ENCODE peak calls at places on chromosomes 16 and 17, in eight cellular contexts. G, U, R, A, O, Z, D and W are unnamed samples.
A peak's percentile ranks its signal among the peaks of the same experiment; 100 is the strongest.

GRCh38 chr16:1494129-1494640 is 1.0 kb downstream of the TELO2 start:
- DNase-seq in A (peak; percentile 43), Z (peak; percentile 60), O (peak; percentile 23), D (no peak), G (peak; percentile 90), R (no peak), U (no peak), W (peak; percentile 66)

GRCh38 chr16:12672986-12673385 is 130.7 kb downstream of the CPPED1 start:
- DNase-seq in Z (no peak), U (no peak), G (no peak), A (no peak), R (peak; percentile 10), O (peak; percentile 74), D (no peak), W (no peak)

GRCh38 chr16:60013076-60013475 is 1279.0 kb upstream of the GOT2 start:
- DNase-seq in U (no peak), D (no peak), R (no peak), O (no peak), A (no peak), G (no peak), Z (no peak), W (no peak)

GRCh38 chr16:19114359-19115147 is 789 bp downstream of the ITPRIPL2 start:
- DNase-seq in D (no peak), R (peak; percentile 93), U (no peak), A (no peak), Z (peak; percentile 58), O (peak; percentile 76), G (peak; percentile 85), W (no peak)

GRCh38 chr17:40345161-40346034 is 19.1 kb downstream of the GJD3 start:
- DNase-seq in O (peak; percentile 74), D (no peak), Z (peak; percentile 59), G (peak; percentile 67), U (no peak), A (no peak), R (peak; percentile 54), W (no peak)

GRCh38 chr16:57394444-57394843 is 10.1 kb upstream of the CCL17 start:
- DNase-seq in R (peak; percentile 55), G (peak; percentile 24), D (no peak), O (peak; percentile 20), A (no peak), Z (no peak), U (no peak), W (no peak)

GRCh38 chr17:50949128-50950001 is 83.2 kb upstream of the TOB1 start:
- DNase-seq in G (no peak), R (no peak), A (no peak), U (no peak), Z (peak; percentile 41), D (no peak), O (peak; percentile 79), W (no peak)

GRCh38 chr17:38507436-38507835 is 79.2 kb downstream of the ARHGAP23 start:
- DNase-seq in A (no peak), U (no peak), D (no peak), Z (no peak), G (no peak), O (no peak), R (no peak), W (peak; percentile 82)

GRCh38 chr17:29155235-29155965 is 24.8 kb downstream of the MYO18A start:
- DNase-seq in G (peak; percentile 57), U (no peak), A (no peak), R (peak; percentile 11), O (no peak), D (peak; percentile 62), Z (peak; percentile 52), W (no peak)

GRCh38 chr16:35306915-35307314 is 1847.5 kb downstream of the TP53TG3F start:
- DNase-seq in G (no peak), Z (no peak), U (no peak), A (no peak), R (no peak), O (no peak), D (no peak), W (no peak)

GRCh38 chr17:50096092-50096491 is 941 bp downstream of the PDK2 start:
- DNase-seq in D (no peak), Z (no peak), A (no peak), G (no peak), O (no peak), R (no peak), U (no peak), W (no peak)

GRCh38 chr16:84195201-84196093 is 4.5 kb downstream of the ADAD2 start:
- DNase-seq in A (no peak), G (no peak), D (no peak), Z (no peak), R (no peak), U (no peak), O (no peak), W (no peak)

GRCh38 chr17:82267575-82268379 is 5.7 kb downstream of the CSNK1D start:
- DNase-seq in G (peak; percentile 95), O (peak; percentile 24), D (no peak), R (no peak), A (peak; percentile 82), Z (peak; percentile 98), U (no peak), W (peak; percentile 80)

GRCh38 chr17:77684803-77685580 is 273.5 kb upstream of the TNRC6C start:
- DNase-seq in G (no peak), D (no peak), U (no peak), Z (no peak), O (no peak), A (no peak), R (no peak), W (no peak)

GRCh38 chr16:7513429-7513828 is 180.8 kb downstream of the RBFOX1 start:
- DNase-seq in G (no peak), R (no peak), A (no peak), U (peak; percentile 0), O (peak; percentile 46), Z (peak; percentile 2), D (peak; percentile 1), W (no peak)

GRCh38 chr17:78357177-78357586 is 2.7 kb downstream of the SOCS3 start:
- DNase-seq in G (peak; percentile 76), O (no peak), R (no peak), D (no peak), U (no peak), A (no peak), Z (peak; percentile 55), W (no peak)

GRCh38 chr17:31654936-31655335 is 204.1 kb downstream of the COPRS start:
- DNase-seq in U (no peak), D (no peak), R (no peak), Z (no peak), A (no peak), O (no peak), G (no peak), W (no peak)